ENCODE peak calls at places on chromosomes 3 and 15, in six cellular contexts. One of them, this sample, is unnamed.

GRCh38 chr3:197339841-197340520 is 41.6 kb upstream of the DLG1 start:
- DNase-seq in heart left ventricle: no peak
- DNase-seq in lower lobe of right lung: no peak
- DNase-seq in HFF-Myc: no peak
- DNase-seq in thoracic aorta: no peak
- DNase-seq in H9: no peak
- DNase-seq in this sample: peak; percentile 39

GRCh38 chr15:93358171-93359036 is 269.4 kb upstream of the RGMA start:
- DNase-seq in heart left ventricle: no peak
- DNase-seq in lower lobe of right lung: no peak
- DNase-seq in HFF-Myc: no peak
- DNase-seq in thoracic aorta: no peak
- DNase-seq in H9: no peak
- DNase-seq in this sample: no peak

GRCh38 chr15:27681038-27681437 is 418.1 kb downstream of the OCA2 start:
- DNase-seq in heart left ventricle: no peak
- DNase-seq in lower lobe of right lung: no peak
- DNase-seq in HFF-Myc: no peak
- DNase-seq in thoracic aorta: no peak
- DNase-seq in H9: no peak
- DNase-seq in this sample: no peak

GRCh38 chr3:157999246-157999645 is 107.0 kb downstream of the SHOX2 start:
- DNase-seq in heart left ventricle: no peak
- DNase-seq in lower lobe of right lung: no peak
- DNase-seq in HFF-Myc: no peak
- DNase-seq in thoracic aorta: no peak
- DNase-seq in H9: no peak
- DNase-seq in this sample: no peak

GRCh38 chr15:76162050-76162425 is 102.3 kb downstream of the TMEM266 start:
- DNase-seq in heart left ventricle: no peak
- DNase-seq in lower lobe of right lung: no peak
- DNase-seq in HFF-Myc: no peak
- DNase-seq in thoracic aorta: no peak
- DNase-seq in H9: peak; percentile 18
- DNase-seq in this sample: no peak

GRCh38 chr15:38699633-38700230 is 135.1 kb upstream of the RASGRP1 start:
- DNase-seq in heart left ventricle: peak; percentile 43
- DNase-seq in lower lobe of right lung: peak; percentile 53
- DNase-seq in HFF-Myc: no peak
- DNase-seq in thoracic aorta: no peak
- DNase-seq in H9: peak; percentile 59
- DNase-seq in this sample: no peak

GRCh38 chr3:50817756-50818518 is 143.2 kb downstream of the DOCK3 start:
- DNase-seq in heart left ventricle: no peak
- DNase-seq in lower lobe of right lung: no peak
- DNase-seq in HFF-Myc: no peak
- DNase-seq in thoracic aorta: no peak
- DNase-seq in H9: peak; percentile 52
- DNase-seq in this sample: no peak

GRCh38 chr15:78879517-78880241 is 7.0 kb downstream of the MORF4L1 start:
- DNase-seq in heart left ventricle: no peak
- DNase-seq in lower lobe of right lung: no peak
- DNase-seq in HFF-Myc: no peak
- DNase-seq in thoracic aorta: no peak
- DNase-seq in H9: no peak
- DNase-seq in this sample: no peak

GRCh38 chr3:112437146-112438022 is 61.9 kb downstream of the BTLA start:
- DNase-seq in heart left ventricle: no peak
- DNase-seq in lower lobe of right lung: no peak
- DNase-seq in HFF-Myc: peak; percentile 7
- DNase-seq in thoracic aorta: no peak
- DNase-seq in H9: peak; percentile 45
- DNase-seq in this sample: no peak

GRCh38 chr15:90664650-90665287 is 52.4 kb upstream of the BLM start:
- DNase-seq in heart left ventricle: peak; percentile 55
- DNase-seq in lower lobe of right lung: peak; percentile 68
- DNase-seq in HFF-Myc: no peak
- DNase-seq in thoracic aorta: no peak
- DNase-seq in H9: no peak
- DNase-seq in this sample: no peak

GRCh38 chr15:76312540-76313174 is 1.4 kb upstream of the ETFA start:
- DNase-seq in heart left ventricle: no peak
- DNase-seq in lower lobe of right lung: no peak
- DNase-seq in HFF-Myc: no peak
- DNase-seq in thoracic aorta: no peak
- DNase-seq in H9: no peak
- DNase-seq in this sample: no peak

GRCh38 chr15:91338763-91339162 is 238.7 kb downstream of the SV2B start:
- DNase-seq in heart left ventricle: no peak
- DNase-seq in lower lobe of right lung: no peak
- DNase-seq in HFF-Myc: peak; percentile 0
- DNase-seq in thoracic aorta: no peak
- DNase-seq in H9: peak; percentile 41
- DNase-seq in this sample: no peak

GRCh38 chr3:18672561-18672960 is 247.4 kb upstream of the SATB1 start:
- DNase-seq in heart left ventricle: no peak
- DNase-seq in lower lobe of right lung: no peak
- DNase-seq in HFF-Myc: no peak
- DNase-seq in thoracic aorta: no peak
- DNase-seq in H9: no peak
- DNase-seq in this sample: no peak

GRCh38 chr3:10198761-10199688 is 34.3 kb downstream of the IRAK2 start:
- DNase-seq in heart left ventricle: no peak
- DNase-seq in lower lobe of right lung: no peak
- DNase-seq in HFF-Myc: no peak
- DNase-seq in thoracic aorta: no peak
- DNase-seq in H9: no peak
- DNase-seq in this sample: no peak

GRCh38 chr3:129007792-129008191 is 6.7 kb downstream of the EFCC1 start:
- DNase-seq in heart left ventricle: no peak
- DNase-seq in lower lobe of right lung: no peak
- DNase-seq in HFF-Myc: no peak
- DNase-seq in thoracic aorta: no peak
- DNase-seq in H9: no peak
- DNase-seq in this sample: no peak

GRCh38 chr3:190018460-190018859 is 102.2 kb downstream of the P3H2 start:
- DNase-seq in heart left ventricle: no peak
- DNase-seq in lower lobe of right lung: no peak
- DNase-seq in HFF-Myc: no peak
- DNase-seq in thoracic aorta: no peak
- DNase-seq in H9: no peak
- DNase-seq in this sample: no peak

GRCh38 chr3:190016966-190017365 is 103.7 kb downstream of the P3H2 start:
- DNase-seq in heart left ventricle: no peak
- DNase-seq in lower lobe of right lung: no peak
- DNase-seq in HFF-Myc: no peak
- DNase-seq in thoracic aorta: no peak
- DNase-seq in H9: no peak
- DNase-seq in this sample: no peak

GRCh38 chr3:190019020-190019419 is 101.7 kb downstream of the P3H2 start:
- DNase-seq in heart left ventricle: no peak
- DNase-seq in lower lobe of right lung: no peak
- DNase-seq in HFF-Myc: no peak
- DNase-seq in thoracic aorta: no peak
- DNase-seq in H9: no peak
- DNase-seq in this sample: no peak

GRCh38 chr3:190017575-190018288 is 103.0 kb downstream of the P3H2 start:
- DNase-seq in heart left ventricle: no peak
- DNase-seq in lower lobe of right lung: no peak
- DNase-seq in HFF-Myc: no peak
- DNase-seq in thoracic aorta: no peak
- DNase-seq in H9: no peak
- DNase-seq in this sample: no peak

DNA sequence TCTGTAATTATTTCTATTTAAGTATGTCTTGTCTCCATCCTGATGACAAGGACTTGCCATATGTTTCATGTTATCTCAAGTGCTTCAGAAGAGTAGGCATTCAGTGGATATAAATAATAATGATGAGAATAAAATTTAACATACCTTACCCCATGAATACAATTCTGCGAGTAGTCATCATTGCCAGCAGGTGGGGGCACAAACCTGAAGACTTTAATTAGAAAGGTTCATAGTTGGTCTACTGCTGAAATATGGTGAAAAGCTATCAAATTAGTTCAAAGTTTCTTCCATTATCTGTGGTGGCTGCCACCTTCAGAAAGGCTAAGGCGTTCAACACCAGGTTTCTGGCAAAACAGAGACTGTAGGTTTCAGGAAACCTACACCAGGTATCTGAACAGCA is 100.9 kb downstream of the P3H2 start:
- DNase-seq in heart left ventricle: no peak
- DNase-seq in lower lobe of right lung: no peak
- DNase-seq in HFF-Myc: no peak
- DNase-seq in thoracic aorta: no peak
- DNase-seq in H9: no peak
- DNase-seq in this sample: no peak
- TF ChIP-seq CTCF in heart left ventricle: no peak
- TF ChIP-seq CTCF in lower lobe of right lung: no peak
- TF ChIP-seq CTCF in HFF-Myc: no peak
- TF ChIP-seq CTCF in thoracic aorta: no peak
- TF ChIP-seq CTCF in H9: no peak
- TF ChIP-seq CTCF in this sample: no peak

GRCh38 chr15:49415638-49416037 is 7.4 kb upstream of the FGF7 start:
- DNase-seq in heart left ventricle: no peak
- DNase-seq in lower lobe of right lung: no peak
- DNase-seq in HFF-Myc: peak; percentile 63
- DNase-seq in thoracic aorta: no peak
- DNase-seq in H9: no peak
- DNase-seq in this sample: no peak

GRCh38 chr15:49418811-49419210 is 4.2 kb upstream of the FGF7 start:
- DNase-seq in heart left ventricle: no peak
- DNase-seq in lower lobe of right lung: no peak
- DNase-seq in HFF-Myc: no peak
- DNase-seq in thoracic aorta: no peak
- DNase-seq in H9: no peak
- DNase-seq in this sample: no peak

GRCh38 chr15:49412821-49413220 is 10.2 kb upstream of the FGF7 start:
- DNase-seq in heart left ventricle: no peak
- DNase-seq in lower lobe of right lung: no peak
- DNase-seq in HFF-Myc: no peak
- DNase-seq in thoracic aorta: no peak
- DNase-seq in H9: no peak
- DNase-seq in this sample: no peak

GRCh38 chr15:49410660-49411059 is 12.4 kb upstream of the FGF7 start:
- DNase-seq in heart left ventricle: no peak
- DNase-seq in lower lobe of right lung: no peak
- DNase-seq in HFF-Myc: no peak
- DNase-seq in thoracic aorta: no peak
- DNase-seq in H9: no peak
- DNase-seq in this sample: no peak

DNA sequence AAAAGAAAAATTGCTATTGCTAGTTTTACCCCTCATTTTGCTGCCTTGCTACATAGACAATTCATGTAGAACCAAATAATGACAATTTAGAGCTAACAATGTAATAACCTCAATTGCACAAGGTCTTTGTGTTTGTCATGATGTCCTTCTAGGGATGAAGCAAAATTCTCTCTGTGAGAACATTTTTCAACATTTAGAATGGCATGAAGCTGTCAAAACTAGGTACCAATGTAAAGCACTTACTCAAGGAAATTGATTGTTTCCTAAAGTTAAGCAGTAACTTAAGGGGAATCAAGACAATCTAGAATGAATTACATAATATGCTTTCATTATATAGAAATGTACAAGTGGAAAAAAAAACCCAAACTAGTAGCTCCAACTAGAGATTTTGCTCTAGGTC is 7.9 kb upstream of the FGF7 start:
- DNase-seq in heart left ventricle: no peak
- DNase-seq in lower lobe of right lung: no peak
- DNase-seq in HFF-Myc: no peak
- DNase-seq in thoracic aorta: no peak
- DNase-seq in H9: no peak
- DNase-seq in this sample: no peak
- TF ChIP-seq CTCF in heart left ventricle: no peak
- TF ChIP-seq CTCF in lower lobe of right lung: no peak
- TF ChIP-seq CTCF in HFF-Myc: no peak
- TF ChIP-seq CTCF in thoracic aorta: no peak
- TF ChIP-seq CTCF in H9: no peak
- TF ChIP-seq CTCF in this sample: no peak

GRCh38 chr3:62110801-62111200 is 262.5 kb downstream of the FEZF2 start:
- DNase-seq in heart left ventricle: no peak
- DNase-seq in lower lobe of right lung: no peak
- DNase-seq in HFF-Myc: no peak
- DNase-seq in thoracic aorta: no peak
- DNase-seq in H9: no peak
- DNase-seq in this sample: no peak

GRCh38 chr3:62113092-62113491 is 260.3 kb downstream of the FEZF2 start:
- DNase-seq in heart left ventricle: no peak
- DNase-seq in lower lobe of right lung: no peak
- DNase-seq in HFF-Myc: no peak
- DNase-seq in thoracic aorta: no peak
- DNase-seq in H9: no peak
- DNase-seq in this sample: no peak

DNA sequence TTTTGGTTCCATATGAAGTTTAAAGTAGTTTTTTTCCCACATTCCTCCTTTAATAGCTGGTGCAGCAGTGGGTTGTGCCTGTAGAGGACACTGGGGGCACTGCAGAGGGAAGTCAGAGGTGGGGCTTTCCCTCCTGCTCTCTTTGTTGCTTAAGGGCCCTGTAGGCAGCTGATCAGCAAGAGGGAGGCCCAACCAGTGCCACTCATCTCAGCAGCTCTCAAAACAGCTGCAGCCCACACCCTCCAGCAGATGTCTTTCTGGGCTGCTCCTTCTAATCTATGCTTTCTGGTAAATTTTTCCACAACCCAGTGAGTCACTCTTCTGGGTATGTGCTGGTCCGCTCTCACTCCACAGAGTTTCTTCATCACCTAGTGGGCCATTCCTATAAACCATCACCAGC is 263.8 kb downstream of the FEZF2 start:
- DNase-seq in heart left ventricle: peak; percentile 67
- DNase-seq in lower lobe of right lung: no peak
- DNase-seq in HFF-Myc: peak; percentile 90
- DNase-seq in thoracic aorta: no peak
- DNase-seq in H9: peak; percentile 66
- DNase-seq in this sample: peak; percentile 22
- TF ChIP-seq CTCF in heart left ventricle: no peak
- TF ChIP-seq CTCF in lower lobe of right lung: no peak
- TF ChIP-seq CTCF in HFF-Myc: peak; percentile 27
- TF ChIP-seq CTCF in thoracic aorta: no peak
- TF ChIP-seq CTCF in H9: peak; percentile 52
- TF ChIP-seq CTCF in this sample: no peak

DNA sequence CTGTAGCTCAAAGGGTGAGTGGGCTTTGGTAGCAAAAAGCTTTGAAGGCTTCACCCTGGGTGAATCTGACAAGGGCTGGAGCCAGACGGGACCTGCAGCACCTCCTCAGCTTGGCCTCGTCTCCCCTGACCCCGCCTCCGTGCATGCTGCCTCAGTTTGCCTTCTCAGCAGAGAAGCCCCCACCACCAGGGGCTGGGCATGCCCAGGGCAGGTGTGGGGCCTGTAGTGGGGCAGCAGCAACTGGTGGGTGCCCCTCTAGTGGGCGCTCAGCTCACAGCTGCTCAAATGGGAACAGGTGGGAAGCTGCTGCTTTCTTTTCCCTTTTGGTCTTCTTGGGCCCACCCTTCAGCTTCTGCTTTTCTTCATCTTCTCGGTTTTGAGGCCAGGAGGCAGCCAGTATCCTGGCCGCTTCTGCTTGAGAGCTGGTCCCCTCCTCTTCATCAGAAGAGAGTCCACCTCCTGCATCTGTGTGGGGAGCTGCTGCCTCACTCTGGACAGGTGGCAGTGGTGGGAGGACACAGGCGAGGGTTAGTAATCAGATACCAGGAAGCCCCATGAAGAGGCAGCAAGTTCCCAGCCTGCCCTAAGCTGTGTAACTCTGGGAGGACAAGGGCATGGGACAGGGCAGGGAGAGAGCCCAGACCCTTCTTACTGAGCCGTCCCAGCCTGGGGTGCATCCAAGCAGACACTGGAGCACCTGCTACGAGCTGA is 21.0 kb downstream of the TMEM43 start:
- DNase-seq in heart left ventricle: no peak
- DNase-seq in lower lobe of right lung: no peak
- DNase-seq in HFF-Myc: no peak
- DNase-seq in thoracic aorta: no peak
- DNase-seq in H9: peak; percentile 49
- DNase-seq in this sample: no peak
- TF ChIP-seq CTCF in heart left ventricle: no peak
- TF ChIP-seq CTCF in lower lobe of right lung: peak; percentile 14
- TF ChIP-seq CTCF in HFF-Myc: no peak
- TF ChIP-seq CTCF in thoracic aorta: no peak
- TF ChIP-seq CTCF in H9: peak; percentile 34
- TF ChIP-seq CTCF in this sample: no peak